ENCODE peak calls at places on chromosome 6, in five cellular contexts. M is HCT116, V is HepG2, Z is K562, X is GM12878. U is an unnamed sample.

GRCh38 chr6:40075051-40075445 is 140.8 kb upstream of the MOCS1 start:
- DNase-seq in M (no peak), V (no peak), Z (no peak), X (no peak), U (no peak)

GRCh38 chr6:154039231-154039842 is at the start of gene OPRM1:
- DNase-seq in M (no peak), V (no peak), Z (peak), X (no peak), U (peak)

GRCh38 chr6:53530346-53530745 is 14.6 kb downstream of the GCLC start:
- DNase-seq in M (no peak), V (no peak), Z (no peak), X (no peak), U (peak)

GRCh38 chr6:80214436-80215022 is 108.1 kb downstream of the BCKDHB start:
- DNase-seq in M (peak), V (peak), Z (peak), X (no peak), U (peak)

GRCh38 chr6:99297006-99297405 is 52.5 kb downstream of the FAXC start:
- DNase-seq in M (no peak), V (no peak), Z (no peak), X (no peak), U (no peak)

GRCh38 chr6:113936093-113936934 is 34.6 kb downstream of the HDAC2 start:
- DNase-seq in M (peak), V (peak), Z (peak), X (peak), U (peak)

GRCh38 chr6:114216789-114217467 is 125.9 kb downstream of the HS3ST5 start:
- DNase-seq in M (no peak), V (no peak), Z (no peak), X (no peak), U (no peak)

GRCh38 chr6:37365791-37366190 is 12.0 kb downstream of the RNF8 start:
- DNase-seq in M (no peak), V (peak), Z (no peak), X (no peak), U (peak)

GRCh38 chr6:4647414-4648365 is 128.5 kb upstream of the CDYL start:
- DNase-seq in M (peak), V (peak), Z (peak), X (no peak), U (peak)

GRCh38 chr6:166497087-166497899 is 89.2 kb downstream of the RAMACL start:
- DNase-seq in M (no peak), V (no peak), Z (no peak), X (no peak), U (no peak)

GRCh38 chr6:7593234-7593633 is 3.2 kb downstream of the SNRNP48 start:
- DNase-seq in M (no peak), V (no peak), Z (no peak), X (no peak), U (no peak)

GRCh38 chr6:19873031-19873430 is 35.9 kb downstream of the ID4 start:
- DNase-seq in M (no peak), V (peak), Z (no peak), X (no peak), U (peak)

GRCh38 chr6:10140121-10140520 is 274.8 kb downstream of the TFAP2A start:
- DNase-seq in M (no peak), V (no peak), Z (no peak), X (no peak), U (no peak)

GRCh38 chr6:10144772-10145171 is 270.1 kb downstream of the TFAP2A start:
- DNase-seq in M (no peak), V (no peak), Z (no peak), X (no peak), U (no peak)

GRCh38 chr6:10140824-10141223 is 274.1 kb downstream of the TFAP2A start:
- DNase-seq in M (no peak), V (no peak), Z (no peak), X (no peak), U (no peak)

GRCh38 chr6:10138917-10139316 is 276.0 kb downstream of the TFAP2A start:
- DNase-seq in M (no peak), V (no peak), Z (no peak), X (no peak), U (no peak)

DNA sequence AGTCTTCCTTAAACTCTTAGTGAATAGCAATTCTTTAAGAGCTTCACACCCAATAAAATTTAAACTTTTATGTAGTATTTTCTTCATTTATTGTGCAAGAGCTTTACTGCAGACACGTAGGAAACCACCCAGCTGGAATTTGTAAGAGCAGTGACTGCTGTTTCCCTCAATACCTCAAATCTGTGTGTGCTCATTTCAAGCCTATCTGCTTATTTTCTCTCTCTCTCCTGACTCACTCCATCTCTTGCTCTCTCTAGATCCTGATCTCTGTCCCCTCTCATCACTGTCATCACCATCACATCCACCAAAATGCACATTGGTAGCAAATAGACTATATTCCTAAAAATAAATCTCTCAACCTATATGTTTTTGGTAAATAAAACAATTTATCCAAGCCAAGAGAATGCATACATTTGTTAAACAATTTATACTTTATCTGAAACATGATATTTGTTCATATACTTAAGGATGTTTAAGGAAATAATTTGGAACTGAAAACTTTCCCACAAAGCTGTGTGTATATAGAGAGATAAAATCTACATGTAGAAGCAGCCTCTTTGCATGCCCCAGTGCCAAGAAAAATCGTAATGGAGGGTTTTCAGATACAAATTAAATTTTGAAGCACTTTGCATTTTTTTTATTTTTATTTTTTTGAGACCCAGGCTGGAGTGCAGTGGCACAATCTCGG is 273.0 kb downstream of the TFAP2A start:
- DNase-seq in M (no peak), V (no peak), Z (no peak), X (no peak), U (no peak)
- TF ChIP-seq REST in M (no peak), V (no peak), Z (no peak), X (no peak), U (no peak)

GRCh38 chr6:41498968-41499599 is 47.1 kb upstream of the FOXP4 start:
- DNase-seq in M (no peak), V (peak), Z (peak), X (no peak), U (no peak)

GRCh38 chr6:41497994-41498393 is 48.2 kb upstream of the FOXP4 start:
- DNase-seq in M (no peak), V (no peak), Z (no peak), X (no peak), U (no peak)

GRCh38 chr6:41492261-41492891 is 53.8 kb upstream of the FOXP4 start:
- DNase-seq in M (no peak), V (no peak), Z (no peak), X (no peak), U (peak)

GRCh38 chr6:41497573-41497972 is 48.6 kb upstream of the FOXP4 start:
- DNase-seq in M (no peak), V (no peak), Z (no peak), X (no peak), U (no peak)

GRCh38 chr6:41494212-41495115 is 51.7 kb upstream of the FOXP4 start:
- DNase-seq in M (no peak), V (no peak), Z (no peak), X (no peak), U (peak)
- TF ChIP-seq EZH2 in M (no peak), V (no peak), Z (no peak), X (no peak), U (no peak)

DNA sequence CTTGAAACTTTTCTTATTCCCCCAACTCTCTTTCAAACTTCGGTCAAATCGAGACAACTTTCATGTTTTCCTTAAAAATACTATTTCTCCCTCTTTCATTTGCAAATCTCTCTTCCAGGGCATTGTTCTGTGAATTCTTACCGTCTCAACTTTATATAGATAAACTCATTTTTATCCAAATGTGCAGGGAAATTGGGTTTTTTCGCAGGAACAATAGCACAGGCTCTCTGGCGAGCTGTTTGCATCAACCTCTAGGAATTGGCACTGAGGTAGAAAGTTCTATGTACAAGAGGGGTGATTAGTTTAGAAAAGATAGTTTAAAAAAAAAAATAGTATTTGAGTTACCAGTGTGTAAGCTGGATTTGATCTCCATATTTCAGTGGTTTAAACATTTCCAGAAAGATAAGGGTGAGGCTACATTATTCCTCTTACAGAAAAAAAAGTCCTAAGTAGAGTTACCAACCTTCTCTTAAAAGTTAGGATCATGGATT is 129.7 kb upstream of the BTN3A2 start:
- DNase-seq in M (no peak), V (no peak), Z (no peak), X (no peak), U (no peak)
- TF ChIP-seq REST in M (no peak), V (no peak), Z (no peak), X (no peak), U (no peak)

GRCh38 chr6:70281923-70282902 is 20.7 kb downstream of the COL9A1 start:
- DNase-seq in M (no peak), V (no peak), Z (peak), X (no peak), U (peak)
- TF ChIP-seq EZH2 in M (no peak), V (no peak), Z (no peak), X (no peak), U (peak)

GRCh38 chr6:143694013-143694412 is 16.2 kb downstream of the PHACTR2 start:
- DNase-seq in M (no peak), V (no peak), Z (no peak), X (no peak), U (no peak)

GRCh38 chr6:143689852-143690251 is 12.1 kb downstream of the PHACTR2 start:
- DNase-seq in M (no peak), V (no peak), Z (no peak), X (no peak), U (peak)

GRCh38 chr6:143692696-143693095 is 14.9 kb downstream of the PHACTR2 start:
- DNase-seq in M (no peak), V (peak), Z (no peak), X (no peak), U (no peak)

GRCh38 chr6:143691155-143691554 is 13.4 kb downstream of the PHACTR2 start:
- DNase-seq in M (no peak), V (peak), Z (no peak), X (no peak), U (no peak)

DNA sequence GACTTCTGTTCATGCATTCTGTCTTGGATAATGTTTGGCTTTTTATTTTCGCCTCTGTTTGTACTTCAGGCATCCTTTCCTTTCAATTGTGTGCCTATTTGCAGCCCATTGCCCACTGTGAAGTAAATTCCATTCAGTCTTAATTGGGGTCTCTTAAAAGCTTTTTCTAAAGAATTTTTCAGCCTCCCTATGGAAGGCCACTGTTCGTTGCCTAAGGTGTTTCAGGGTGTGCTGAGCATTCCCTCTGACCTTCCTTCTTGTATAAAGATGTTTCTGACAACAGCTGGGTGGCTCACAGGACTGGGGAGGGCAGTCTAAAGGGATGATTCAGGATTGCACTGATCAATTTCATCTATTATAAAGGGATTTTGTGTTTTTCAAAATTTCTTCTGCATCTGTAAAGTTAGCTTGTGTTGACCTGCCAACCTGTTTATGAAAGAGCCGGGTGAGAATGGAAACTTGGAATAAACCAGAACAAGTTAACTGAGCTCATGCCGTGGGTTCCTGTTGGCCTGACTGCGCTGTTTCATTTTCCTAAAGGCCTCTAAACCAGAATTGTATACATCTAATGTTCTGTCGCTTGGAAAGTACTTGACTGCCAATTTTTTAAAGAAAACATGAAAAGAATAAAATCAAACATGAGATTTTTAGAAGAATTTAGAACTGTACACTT is 14.3 kb downstream of the PHACTR2 start:
- DNase-seq in M (no peak), V (no peak), Z (no peak), X (no peak), U (no peak)
- TF ChIP-seq REST in M (no peak), V (no peak), Z (no peak), X (no peak), U (no peak)

DNA sequence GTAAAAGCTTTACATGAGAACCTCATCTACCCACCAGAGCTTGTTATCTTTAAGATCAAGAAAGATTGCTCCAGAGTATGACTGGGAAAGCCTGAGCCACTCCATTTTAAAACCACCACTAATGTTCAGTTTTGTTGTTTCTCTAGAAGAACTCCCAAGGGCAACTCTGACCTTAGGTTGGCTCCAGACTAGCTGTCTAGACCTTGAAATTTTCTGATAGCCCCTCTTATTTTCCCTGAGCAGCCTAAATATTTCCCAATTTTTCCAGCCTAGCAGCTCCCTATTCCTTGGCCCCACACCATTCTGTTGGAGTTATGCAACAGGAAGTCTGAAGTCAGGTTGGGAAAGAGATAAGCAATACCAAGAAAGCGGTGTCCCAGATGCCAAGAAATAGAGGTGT is 84.7 kb upstream of the TCF21 start:
- DNase-seq in M (no peak), V (no peak), Z (no peak), X (no peak), U (no peak)
- TF ChIP-seq EZH2 in M (no peak), V (no peak), Z (no peak), X (no peak), U (no peak)

DNA sequence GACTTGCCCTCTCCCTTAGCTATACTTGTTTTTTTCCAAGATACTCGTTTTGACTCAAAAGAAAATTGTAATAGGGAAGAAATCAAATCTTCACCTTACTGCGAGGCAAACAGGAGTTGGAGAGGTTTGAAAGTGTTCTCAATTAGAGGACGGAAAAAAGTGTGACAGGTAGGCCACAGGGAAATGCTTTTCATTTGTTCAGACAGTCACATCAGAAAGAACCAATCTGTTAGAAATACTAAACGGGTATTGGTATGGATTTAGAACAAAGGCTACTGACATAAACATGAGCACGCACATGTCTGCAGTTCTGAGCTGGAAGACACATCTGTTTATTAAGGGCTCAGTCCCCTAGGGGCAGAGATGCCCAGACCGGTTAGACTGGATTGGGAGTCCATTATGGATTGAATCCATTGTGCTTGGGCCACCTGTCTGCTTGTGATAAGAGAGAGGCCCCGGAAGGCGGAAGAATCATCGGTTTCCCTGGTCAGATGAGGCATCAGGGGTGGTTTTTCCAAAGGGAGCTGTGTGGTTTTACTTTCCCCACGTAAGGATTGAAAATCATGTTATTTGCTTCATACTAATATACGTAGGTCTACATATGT is 220.9 kb upstream of the MYLIP start:
- DNase-seq in M (no peak), V (no peak), Z (peak), X (no peak), U (peak)
- TF ChIP-seq REST in M (no peak), V (no peak), Z (no peak), X (no peak), U (no peak)

GRCh38 chr6:10410214-10410873 is 4.5 kb downstream of the TFAP2A start:
- DNase-seq in M (no peak), V (no peak), Z (no peak), X (no peak), U (peak)

GRCh38 chr6:10411131-10411914 is 3.6 kb downstream of the TFAP2A start:
- DNase-seq in M (no peak), V (no peak), Z (no peak), X (no peak), U (peak)

GRCh38 chr6:10407674-10408054 is 7.2 kb downstream of the TFAP2A start:
- DNase-seq in M (no peak), V (no peak), Z (no peak), X (no peak), U (no peak)

GRCh38 chr6:10409766-10410209 is 5.1 kb downstream of the TFAP2A start:
- DNase-seq in M (no peak), V (no peak), Z (no peak), X (no peak), U (peak)

DNA sequence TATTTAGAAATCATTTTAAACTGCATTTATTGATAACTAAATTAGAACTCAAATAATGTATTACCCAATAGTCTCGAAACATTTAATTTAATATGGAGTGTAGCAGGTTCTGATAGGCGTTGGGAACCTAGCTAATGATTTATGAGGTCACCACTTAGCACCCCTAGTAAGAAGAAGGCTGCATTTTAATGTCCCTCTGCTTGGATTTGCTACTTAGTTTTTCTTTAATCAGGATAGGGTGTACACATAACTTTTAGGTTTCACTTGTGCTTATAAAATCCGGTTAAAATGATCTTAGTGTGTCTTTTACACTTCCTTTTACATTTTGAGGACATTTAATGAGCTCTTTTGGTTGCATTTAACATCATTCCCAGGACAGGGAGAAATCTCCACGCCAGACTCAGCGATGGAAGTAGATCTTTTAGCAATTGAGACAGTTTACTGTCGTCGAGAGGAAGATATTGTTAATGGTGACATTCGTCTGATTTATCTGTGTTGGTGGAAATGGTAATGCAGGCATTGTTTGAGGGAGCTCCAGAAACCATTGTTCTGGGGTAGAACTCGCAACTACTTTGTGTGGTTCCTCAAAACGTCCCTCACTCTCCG is 5.6 kb downstream of the TFAP2A start:
- DNase-seq in M (no peak), V (no peak), Z (no peak), X (no peak), U (no peak)
- TF ChIP-seq EZH2 in M (no peak), V (no peak), Z (no peak), X (no peak), U (no peak)

GRCh38 chr6:120584111-120584760 is 750.0 kb downstream of the TBC1D32 start:
- DNase-seq in M (no peak), V (no peak), Z (no peak), X (no peak), U (peak)
- TF ChIP-seq REST in M (no peak), V (no peak), Z (no peak), X (no peak), U (no peak)

GRCh38 chr6:33192671-33193602 is 670 bp upstream of the COL11A2 start:
- DNase-seq in M (no peak), V (no peak), Z (no peak), X (no peak), U (peak)

GRCh38 chr6:33190504-33191107 is 1.7 kb downstream of the COL11A2 start:
- DNase-seq in M (no peak), V (no peak), Z (no peak), X (no peak), U (no peak)

GRCh38 chr6:33192105-33192646 is at the start of gene COL11A2:
- DNase-seq in M (no peak), V (no peak), Z (peak), X (no peak), U (peak)

GRCh38 chr6:33189625-33190024 is 2.6 kb downstream of the COL11A2 start:
- DNase-seq in M (no peak), V (no peak), Z (no peak), X (no peak), U (no peak)

GRCh38 chr6:33191383-33192104 is 723 bp downstream of the COL11A2 start:
- DNase-seq in M (no peak), V (no peak), Z (no peak), X (no peak), U (peak)
- TF ChIP-seq EZH2 in M (no peak), V (no peak), Z (no peak), X (no peak), U (no peak)

U was measured in GM23338.